ENCODE peak calls at places on chromosome 22, in seven cellular contexts. One of them, this sample, is unnamed.

GRCh38 chr22:50190182-50190951 is 4.7 kb downstream of the TRABD start:
- DNase-seq in AG09309: no peak
- DNase-seq in A549: peak
- DNase-seq in hepatocyte: peak
- DNase-seq in AG04449: no peak
- DNase-seq in BJ: no peak
- DNase-seq in upper lobe of right lung: peak
- DNase-seq in this sample: no peak

GRCh38 chr22:46033256-46034200 is 56.6 kb upstream of the WNT7B start:
- DNase-seq in A549: no peak
- DNase-seq in upper lobe of right lung: no peak
- DNase-seq in AG04449: no peak
- DNase-seq in BJ: no peak
- DNase-seq in AG09309: peak
- DNase-seq in hepatocyte: no peak
- DNase-seq in this sample: no peak

GRCh38 chr22:38012604-38013072 is 28.3 kb upstream of the SOX10 start:
- DNase-seq in A549: no peak
- DNase-seq in hepatocyte: no peak
- DNase-seq in BJ: no peak
- DNase-seq in AG09309: no peak
- DNase-seq in AG04449: no peak
- DNase-seq in upper lobe of right lung: no peak
- DNase-seq in this sample: no peak

GRCh38 chr22:35894464-35894878 is 134.2 kb downstream of the RBFOX2 start:
- DNase-seq in A549: no peak
- DNase-seq in AG09309: no peak
- DNase-seq in hepatocyte: no peak
- DNase-seq in upper lobe of right lung: no peak
- DNase-seq in BJ: no peak
- DNase-seq in AG04449: no peak
- DNase-seq in this sample: no peak

GRCh38 chr22:39814899-39815298 is 78.7 kb downstream of the ENTHD1 start:
- DNase-seq in hepatocyte: no peak
- DNase-seq in AG04449: no peak
- DNase-seq in AG09309: no peak
- DNase-seq in upper lobe of right lung: no peak
- DNase-seq in BJ: no peak
- DNase-seq in A549: no peak
- DNase-seq in this sample: no peak

GRCh38 chr22:38699784-38700183 is 959 bp downstream of the JOSD1 start:
- DNase-seq in AG09309: no peak
- DNase-seq in A549: no peak
- DNase-seq in upper lobe of right lung: no peak
- DNase-seq in hepatocyte: peak
- DNase-seq in BJ: no peak
- DNase-seq in AG04449: no peak
- DNase-seq in this sample: no peak

GRCh38 chr22:27636716-27637503 is 164.6 kb downstream of the MN1 start:
- DNase-seq in AG09309: no peak
- DNase-seq in hepatocyte: no peak
- DNase-seq in BJ: no peak
- DNase-seq in upper lobe of right lung: no peak
- DNase-seq in A549: no peak
- DNase-seq in AG04449: no peak
- DNase-seq in this sample: no peak

GRCh38 chr22:19066531-19067271 is 55.5 kb downstream of the DGCR2 start:
- DNase-seq in AG04449: no peak
- DNase-seq in AG09309: peak
- DNase-seq in hepatocyte: no peak
- DNase-seq in A549: no peak
- DNase-seq in BJ: peak
- DNase-seq in upper lobe of right lung: no peak
- DNase-seq in this sample: no peak

GRCh38 chr22:22857607-22858558 is 29.7 kb upstream of the IGLL5 start:
- DNase-seq in hepatocyte: no peak
- DNase-seq in BJ: no peak
- DNase-seq in AG04449: no peak
- DNase-seq in A549: no peak
- DNase-seq in upper lobe of right lung: no peak
- DNase-seq in AG09309: no peak
- DNase-seq in this sample: no peak

GRCh38 chr22:35911877-35912276 is 116.7 kb downstream of the RBFOX2 start:
- DNase-seq in hepatocyte: no peak
- DNase-seq in AG09309: no peak
- DNase-seq in A549: no peak
- DNase-seq in upper lobe of right lung: no peak
- DNase-seq in AG04449: no peak
- DNase-seq in BJ: no peak
- DNase-seq in this sample: no peak

GRCh38 chr22:26416670-26417270 is 12.3 kb upstream of the ASPHD2 start:
- DNase-seq in AG09309: peak
- DNase-seq in BJ: peak
- DNase-seq in AG04449: peak
- DNase-seq in hepatocyte: peak
- DNase-seq in A549: no peak
- DNase-seq in upper lobe of right lung: no peak
- DNase-seq in this sample: no peak
- TF ChIP-seq CTCF in AG09309: no peak
- TF ChIP-seq CTCF in BJ: no peak
- TF ChIP-seq CTCF in AG04449: no peak
- TF ChIP-seq CTCF in hepatocyte: no peak
- TF ChIP-seq CTCF in A549: no peak
- TF ChIP-seq CTCF in upper lobe of right lung: no peak
- TF ChIP-seq CTCF in this sample: no peak

DNA sequence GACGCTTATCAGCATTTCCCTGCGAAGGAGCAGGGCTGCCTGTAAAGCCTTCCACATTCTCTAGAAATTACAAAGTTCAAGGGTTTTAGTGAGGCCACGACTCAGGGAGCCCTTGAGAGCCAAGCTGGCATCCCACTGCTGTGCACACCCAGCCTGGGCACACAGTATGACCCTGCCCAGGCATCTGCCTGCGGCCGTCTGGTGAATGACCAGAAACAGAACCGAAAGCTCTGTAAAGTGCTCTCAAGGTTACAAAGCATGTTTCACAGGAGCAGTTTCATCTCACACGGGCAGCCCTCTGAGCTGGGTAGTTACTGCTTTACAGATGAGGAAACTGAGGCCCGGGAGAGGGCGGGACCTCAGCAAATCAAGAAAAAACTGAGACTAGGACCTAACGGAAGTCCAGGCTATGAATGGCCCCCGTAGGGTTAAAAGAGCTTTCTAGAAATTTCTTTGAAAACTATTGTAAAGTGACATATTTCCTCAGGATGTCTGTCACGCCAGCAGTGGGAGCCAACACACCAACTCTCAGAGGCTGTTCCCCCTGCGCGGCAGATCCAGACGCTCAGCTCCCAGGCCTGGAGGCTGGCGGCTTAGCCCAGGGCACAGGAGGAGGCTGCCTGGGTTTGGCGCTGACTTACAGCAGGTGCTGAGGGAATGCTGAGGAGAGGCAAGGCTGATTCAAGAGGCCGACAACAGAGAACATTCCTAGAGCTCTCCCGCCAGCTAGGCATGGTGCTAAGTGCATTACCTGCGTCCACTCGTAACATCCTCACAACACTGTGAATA is 7.7 kb upstream of the TCF20 start:
- DNase-seq in upper lobe of right lung: no peak
- DNase-seq in BJ: no peak
- DNase-seq in hepatocyte: peak
- DNase-seq in A549: no peak
- DNase-seq in AG04449: no peak
- DNase-seq in AG09309: no peak
- DNase-seq in this sample: peak
- TF ChIP-seq CTCF in upper lobe of right lung: no peak
- TF ChIP-seq CTCF in BJ: peak
- TF ChIP-seq CTCF in hepatocyte: peak
- TF ChIP-seq CTCF in A549: no peak
- TF ChIP-seq CTCF in AG04449: peak
- TF ChIP-seq CTCF in AG09309: peak
- TF ChIP-seq CTCF in this sample: no peak

GRCh38 chr22:20567993-20568417 is 60.6 kb downstream of the MED15 start:
- DNase-seq in AG09309: no peak
- DNase-seq in BJ: no peak
- DNase-seq in A549: peak
- DNase-seq in upper lobe of right lung: peak
- DNase-seq in hepatocyte: peak
- DNase-seq in AG04449: no peak
- DNase-seq in this sample: no peak
- TF ChIP-seq CTCF in AG09309: peak
- TF ChIP-seq CTCF in BJ: peak
- TF ChIP-seq CTCF in A549: peak
- TF ChIP-seq CTCF in upper lobe of right lung: peak
- TF ChIP-seq CTCF in hepatocyte: peak
- TF ChIP-seq CTCF in AG04449: peak
- TF ChIP-seq CTCF in this sample: no peak

GRCh38 chr22:26587991-26588613 is 1.8 kb downstream of the TPST2 start:
- DNase-seq in BJ: no peak
- DNase-seq in upper lobe of right lung: no peak
- DNase-seq in AG04449: no peak
- DNase-seq in AG09309: no peak
- DNase-seq in hepatocyte: no peak
- DNase-seq in A549: no peak
- DNase-seq in this sample: no peak

GRCh38 chr22:26581769-26582168 is 8.2 kb downstream of the TPST2 start:
- DNase-seq in AG09309: no peak
- DNase-seq in BJ: no peak
- DNase-seq in hepatocyte: no peak
- DNase-seq in A549: no peak
- DNase-seq in upper lobe of right lung: no peak
- DNase-seq in AG04449: no peak
- DNase-seq in this sample: no peak

GRCh38 chr22:26586556-26587325 is 3.2 kb downstream of the TPST2 start:
- DNase-seq in AG09309: no peak
- DNase-seq in A549: no peak
- DNase-seq in BJ: no peak
- DNase-seq in AG04449: no peak
- DNase-seq in upper lobe of right lung: no peak
- DNase-seq in hepatocyte: no peak
- DNase-seq in this sample: no peak

GRCh38 chr22:26584010-26584409 is 5.9 kb downstream of the TPST2 start:
- DNase-seq in hepatocyte: no peak
- DNase-seq in AG09309: no peak
- DNase-seq in upper lobe of right lung: no peak
- DNase-seq in AG04449: no peak
- DNase-seq in BJ: no peak
- DNase-seq in A549: no peak
- DNase-seq in this sample: no peak

DNA sequence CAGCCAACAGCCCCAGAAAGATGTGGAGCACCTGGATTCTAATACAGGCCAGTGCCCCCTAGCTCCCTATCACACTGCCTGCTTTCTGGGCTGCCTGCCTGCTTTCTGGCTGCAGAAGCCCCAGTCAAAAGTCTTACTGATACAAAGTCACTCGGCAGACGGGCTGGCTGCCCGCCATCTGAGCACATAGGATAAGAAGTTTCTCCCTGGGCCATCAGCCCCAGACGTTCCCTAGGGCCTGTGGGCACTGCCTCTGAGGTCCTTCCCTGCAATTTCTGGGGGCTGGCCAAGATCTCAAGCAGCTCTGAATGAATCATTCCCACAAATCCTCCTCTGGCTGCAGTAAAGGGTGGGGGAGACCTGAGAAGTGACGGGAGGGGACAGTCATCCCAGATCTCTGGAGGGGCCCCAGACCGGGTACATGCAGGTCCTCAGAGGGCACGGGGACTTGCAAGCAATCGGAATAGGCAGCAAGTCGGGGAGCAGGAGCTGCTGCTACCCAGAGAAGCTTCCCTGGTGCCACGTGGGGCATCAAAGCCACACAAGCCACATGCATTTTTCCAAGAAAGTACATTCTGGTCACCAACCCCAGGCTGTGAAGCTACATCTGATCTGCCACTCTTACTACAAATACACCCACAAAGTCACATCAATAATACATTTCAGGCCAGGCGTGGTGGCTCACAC is 4.7 kb downstream of the TPST2 start:
- DNase-seq in BJ: peak
- DNase-seq in AG04449: peak
- DNase-seq in hepatocyte: peak
- DNase-seq in AG09309: peak
- DNase-seq in A549: peak
- DNase-seq in upper lobe of right lung: peak
- DNase-seq in this sample: no peak
- TF ChIP-seq CTCF in BJ: peak
- TF ChIP-seq CTCF in AG04449: no peak
- TF ChIP-seq CTCF in hepatocyte: no peak
- TF ChIP-seq CTCF in AG09309: peak
- TF ChIP-seq CTCF in A549: no peak
- TF ChIP-seq CTCF in upper lobe of right lung: no peak
- TF ChIP-seq CTCF in this sample: no peak

DNA sequence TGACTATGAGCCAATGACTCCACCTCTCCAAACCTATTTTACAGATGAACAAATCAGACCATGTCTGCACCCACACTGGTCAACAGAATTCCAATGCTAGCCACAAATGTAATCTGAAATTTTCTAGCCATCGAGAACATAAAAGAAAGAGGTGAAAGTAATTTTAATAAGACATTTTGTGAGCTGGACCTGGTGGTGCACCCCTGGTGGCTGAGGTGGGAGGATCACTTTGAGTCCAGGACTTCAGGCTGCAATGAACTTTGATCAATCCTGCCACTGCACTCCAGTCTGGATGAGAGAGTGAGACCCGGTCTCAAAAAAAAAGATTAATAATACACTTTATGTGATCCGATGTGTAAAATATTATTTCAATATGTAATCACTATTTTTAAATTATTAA is 9.4 kb upstream of the RNF185 start:
- DNase-seq in AG04449: no peak
- DNase-seq in A549: no peak
- DNase-seq in AG09309: no peak
- DNase-seq in BJ: no peak
- DNase-seq in upper lobe of right lung: no peak
- DNase-seq in hepatocyte: no peak
- DNase-seq in this sample: no peak
- TF ChIP-seq CTCF in AG04449: peak
- TF ChIP-seq CTCF in A549: peak
- TF ChIP-seq CTCF in AG09309: peak
- TF ChIP-seq CTCF in BJ: peak
- TF ChIP-seq CTCF in upper lobe of right lung: peak
- TF ChIP-seq CTCF in hepatocyte: peak
- TF ChIP-seq CTCF in this sample: peak

DNA sequence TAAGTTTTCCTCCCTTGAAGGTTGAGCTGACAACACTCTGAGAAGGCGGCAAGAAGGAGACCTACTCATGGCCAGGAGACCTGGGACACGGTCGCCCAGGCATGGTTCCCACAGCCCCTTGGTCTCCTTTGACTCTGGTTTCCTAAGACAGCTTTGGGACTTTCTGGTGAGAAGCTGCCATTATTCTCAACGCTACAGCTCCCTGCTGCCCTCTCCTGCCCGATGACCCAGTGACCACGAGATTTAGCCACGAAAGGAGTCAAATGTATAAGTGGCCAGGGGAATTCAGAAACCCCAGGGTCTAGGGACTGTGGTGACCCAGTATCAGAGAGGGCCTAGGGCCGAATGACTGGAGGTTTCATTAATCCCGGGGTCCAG is 696 bp upstream of the SDF2L1 start:
- DNase-seq in upper lobe of right lung: peak
- DNase-seq in AG04449: no peak
- DNase-seq in BJ: no peak
- DNase-seq in AG09309: no peak
- DNase-seq in A549: peak
- DNase-seq in hepatocyte: peak
- DNase-seq in this sample: peak
- TF ChIP-seq CTCF in upper lobe of right lung: peak
- TF ChIP-seq CTCF in AG04449: peak
- TF ChIP-seq CTCF in BJ: peak
- TF ChIP-seq CTCF in AG09309: peak
- TF ChIP-seq CTCF in A549: peak
- TF ChIP-seq CTCF in hepatocyte: peak
- TF ChIP-seq CTCF in this sample: no peak

GRCh38 chr22:28815101-28815500 is 14.7 kb upstream of the XBP1 start:
- DNase-seq in upper lobe of right lung: no peak
- DNase-seq in hepatocyte: no peak
- DNase-seq in AG09309: no peak
- DNase-seq in AG04449: no peak
- DNase-seq in BJ: no peak
- DNase-seq in A549: no peak
- DNase-seq in this sample: no peak
- TF ChIP-seq CTCF in upper lobe of right lung: no peak
- TF ChIP-seq CTCF in hepatocyte: no peak
- TF ChIP-seq CTCF in AG09309: no peak
- TF ChIP-seq CTCF in AG04449: no peak
- TF ChIP-seq CTCF in BJ: no peak
- TF ChIP-seq CTCF in A549: no peak
- TF ChIP-seq CTCF in this sample: no peak

This sample was measured in endothelial cell.